ENCODE peak calls at places on chromosome 17, in six cellular contexts. V is BE2C; N is CD8-positive, alpha-beta T cell; F is retinal pigment epithelial cell; E is activated B cell treated with CpG ODN at 0.5 μM for 24 hours; A is psoas muscle. M is an unnamed sample.

GRCh38 chr17:55726440-55726839 is 3.8 kb upstream of the TMEM100 start:
- DNase-seq in V (peak), N (no peak), F (peak), E (no peak), A (peak), M (peak)

GRCh38 chr17:31524926-31525800 is 133.7 kb downstream of the RAB11FIP4 start:
- DNase-seq in V (peak), N (peak), F (peak), E (peak), A (peak), M (peak)

GRCh38 chr17:15909481-15909991 is 35.4 kb upstream of the ADORA2B start:
- DNase-seq in V (no peak), N (no peak), F (no peak), E (no peak), A (no peak), M (no peak)

GRCh38 chr17:43868236-43868994 is 21.4 kb downstream of the CD300LG start:
- DNase-seq in V (no peak), N (no peak), F (no peak), E (no peak), A (no peak), M (no peak)

GRCh38 chr17:36602030-36602737 is 801 bp downstream of the MRM1 start:
- DNase-seq in V (no peak), N (no peak), F (no peak), E (peak), A (peak), M (peak)

GRCh38 chr17:79800325-79801155 is 3.7 kb upstream of the CBX8 start:
- DNase-seq in V (peak), N (peak), F (no peak), E (no peak), A (no peak), M (peak)

GRCh38 chr17:43860927-43861622 is 14.1 kb downstream of the CD300LG start:
- DNase-seq in V (no peak), N (no peak), F (no peak), E (no peak), A (no peak), M (no peak)

GRCh38 chr17:82239926-82240505 is 11.2 kb downstream of the SLC16A3 start:
- DNase-seq in V (peak), N (no peak), F (no peak), E (no peak), A (peak), M (no peak)

GRCh38 chr17:17119533-17119932 is 77.3 kb downstream of the MPRIP start:
- DNase-seq in V (no peak), N (peak), F (no peak), E (no peak), A (no peak), M (no peak)

GRCh38 chr17:34312080-34312479 is 7.2 kb upstream of the CCL8 start:
- DNase-seq in V (no peak), N (no peak), F (no peak), E (no peak), A (no peak), M (no peak)

GRCh38 chr17:41529491-41529915 is 1.4 kb upstream of the KRT19 start:
- DNase-seq in V (no peak), N (no peak), F (no peak), E (no peak), A (no peak), M (no peak)

DNA sequence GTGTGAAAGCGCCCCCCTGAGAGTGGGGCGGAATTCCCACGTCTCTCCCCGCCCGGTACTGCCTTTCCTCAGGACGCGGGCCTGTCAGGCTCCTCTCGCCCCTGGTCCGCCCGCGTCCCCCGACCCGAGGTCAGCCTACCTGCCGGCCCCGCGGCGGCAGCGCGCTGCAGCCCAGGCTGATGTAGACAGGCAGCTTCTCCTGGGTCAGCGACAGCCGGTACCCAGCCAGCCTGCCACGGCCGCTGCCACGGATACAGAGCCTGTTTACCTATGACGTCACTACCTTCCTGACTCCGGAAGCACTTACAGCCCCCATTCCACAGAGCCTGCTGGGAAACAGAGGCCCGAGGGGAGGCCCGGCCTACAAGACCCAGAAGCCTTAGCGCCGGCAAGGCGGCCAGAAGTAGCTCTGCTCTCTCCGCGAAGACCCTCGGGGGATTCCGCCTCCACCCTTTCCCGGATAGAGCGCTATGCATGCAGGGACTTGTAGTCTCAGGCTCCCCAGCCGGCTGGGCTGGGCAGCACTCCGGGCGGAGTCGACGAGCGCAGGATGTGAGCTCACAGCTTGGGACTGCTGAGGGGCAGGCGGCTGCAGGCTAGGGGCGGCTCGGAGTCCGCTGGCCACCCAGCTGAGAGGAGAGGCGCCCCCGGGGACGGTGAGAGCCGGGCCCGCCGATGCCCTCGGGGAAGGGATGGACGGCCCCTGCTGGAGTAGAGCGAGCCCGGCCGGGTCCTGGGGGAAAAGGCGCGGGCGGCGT is at the start of the genes IFT20 and TNFAIP1:
- DNase-seq in V (peak), N (peak), F (peak), E (peak), A (peak), M (peak)
- TF ChIP-seq CTCF in V (no peak), N (no peak), F (no peak), E (no peak), A (no peak), M (no peak)

GRCh38 chr17:59008737-59009136 is 97.9 kb downstream of the TRIM37 start:
- DNase-seq in V (no peak), N (no peak), F (no peak), E (no peak), A (no peak), M (no peak)
- TF ChIP-seq CTCF in V (no peak), N (no peak), F (no peak), E (no peak), A (no peak), M (no peak)

GRCh38 chr17:64158411-64158810 is 28.5 kb upstream of the ERN1 start:
- DNase-seq in V (no peak), N (no peak), F (no peak), E (no peak), A (no peak), M (no peak)
- TF ChIP-seq CTCF in V (no peak), N (no peak), F (no peak), E (no peak), A (no peak), M (no peak)

GRCh38 chr17:27985736-27986394 is 56.6 kb upstream of the NLK start:
- DNase-seq in V (no peak), N (no peak), F (no peak), E (no peak), A (no peak), M (no peak)
- TF ChIP-seq CTCF in V (no peak), N (no peak), F (no peak), E (no peak), A (no peak), M (no peak)

GRCh38 chr17:2303278-2304188 is at the start of the genes SMG6 and SRR:
- DNase-seq in V (peak), N (peak), F (peak), E (peak), A (peak), M (peak)
- TF ChIP-seq CTCF in V (no peak), N (no peak), F (no peak), E (no peak), A (no peak), M (no peak)

DNA sequence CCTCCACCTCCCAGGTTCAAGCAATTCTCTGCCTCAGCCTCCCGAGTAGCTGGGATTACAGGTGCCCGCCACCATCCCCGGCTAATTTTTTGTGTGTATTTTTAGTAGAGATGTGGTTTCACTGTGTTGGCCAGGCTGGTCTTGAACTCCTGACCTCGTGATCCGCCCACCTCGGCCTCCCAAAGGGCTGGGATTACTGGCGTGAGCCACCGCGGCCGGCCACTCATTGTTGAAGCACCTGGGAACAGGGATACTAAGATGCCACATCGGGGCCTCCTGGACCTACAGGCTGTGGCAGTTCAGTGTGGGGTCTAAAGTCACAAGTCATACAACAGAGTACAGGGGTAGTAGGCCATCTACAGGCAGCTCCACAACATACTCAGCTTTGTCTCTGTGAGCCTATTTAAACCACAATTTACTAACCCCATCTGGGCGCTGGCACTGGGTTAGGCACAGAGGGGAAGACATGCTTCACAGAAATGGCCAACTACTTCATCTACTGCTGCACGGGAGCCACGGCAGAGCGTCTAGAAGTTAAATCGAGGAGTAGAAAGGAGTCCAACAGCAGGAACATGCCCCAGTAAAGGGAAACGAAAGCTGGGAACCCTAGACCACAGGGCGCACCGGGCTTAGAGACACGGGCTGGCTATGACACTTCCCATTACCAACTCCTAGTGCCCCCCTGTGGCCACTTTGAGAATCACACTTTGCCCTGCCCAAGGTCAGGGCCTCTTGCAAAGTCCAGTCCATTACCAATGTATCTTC is 4.3 kb downstream of the VAMP2 start:
- DNase-seq in V (peak), N (peak), F (no peak), E (peak), A (peak), M (peak)
- TF ChIP-seq CTCF in V (peak), N (peak), F (peak), E (no peak), A (peak), M (peak)

GRCh38 chr17:73342549-73343167 is 30.9 kb upstream of the CDC42EP4 start:
- DNase-seq in V (no peak), N (no peak), F (peak), E (no peak), A (no peak), M (no peak)
- TF ChIP-seq CTCF in V (no peak), N (no peak), F (peak), E (no peak), A (no peak), M (no peak)

GRCh38 chr17:13016881-13017622 is 775 bp downstream of the ELAC2 start:
- DNase-seq in V (no peak), N (no peak), F (no peak), E (no peak), A (no peak), M (peak)

GRCh38 chr17:13014801-13015200 is 3.0 kb downstream of the ELAC2 start:
- DNase-seq in V (no peak), N (no peak), F (no peak), E (no peak), A (no peak), M (no peak)

DNA sequence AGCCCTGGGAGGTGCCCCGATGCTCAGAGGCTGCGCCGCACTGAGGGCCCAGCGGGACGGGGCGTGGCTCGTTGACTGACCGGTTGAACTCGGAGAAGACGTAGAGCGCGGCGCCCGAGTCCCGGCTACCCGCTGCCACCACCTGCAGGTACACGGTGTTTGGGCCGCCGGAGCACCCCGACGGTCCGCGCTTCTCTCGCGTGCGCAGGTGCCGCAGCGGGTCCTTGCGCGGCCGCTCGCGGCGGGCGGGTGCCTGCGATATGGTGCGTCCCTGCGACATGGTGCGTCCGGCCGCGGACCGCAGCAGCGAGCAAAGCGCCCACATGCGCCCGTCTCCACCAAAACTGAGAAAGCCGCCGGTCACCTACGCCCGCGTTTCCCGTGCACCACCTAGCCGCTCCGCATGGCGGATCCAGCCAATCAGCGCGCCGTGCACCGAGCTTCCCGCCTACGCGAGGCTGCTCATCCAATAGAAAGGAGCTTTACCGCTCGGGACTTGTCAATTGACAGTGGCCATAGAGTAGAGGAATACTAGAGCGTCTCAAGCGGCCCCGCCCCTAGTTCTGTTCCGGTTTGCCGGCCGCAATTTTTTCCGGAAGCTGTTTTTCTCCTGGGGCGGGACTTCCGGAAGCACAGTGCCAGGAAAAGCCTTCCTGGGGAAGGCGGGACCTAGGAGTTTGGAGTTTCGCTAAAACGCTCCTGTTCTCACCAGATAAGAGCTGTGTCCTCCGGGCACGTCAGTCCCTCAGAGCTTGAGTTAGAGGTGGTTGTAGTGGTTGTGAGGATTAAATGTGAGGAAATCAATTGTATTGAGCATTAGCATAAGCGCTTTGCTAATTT is at the start of gene ELAC2:
- DNase-seq in V (peak), N (peak), F (peak), E (peak), A (peak), M (peak)
- TF ChIP-seq CTCF in V (no peak), N (no peak), F (no peak), E (no peak), A (peak), M (peak)

GRCh38 chr17:47670064-47670463 is 20.3 kb downstream of the KPNB1 start:
- DNase-seq in V (no peak), N (no peak), F (no peak), E (no peak), A (no peak), M (no peak)
- TF ChIP-seq CTCF in V (no peak), N (no peak), F (no peak), E (no peak), A (no peak), M (no peak)

M was measured in MCF 10A.